ENCODE peak calls at places on chromosomes 2 and 18, in four cellular contexts. P is HepG2, Q is WTC11, O is K562. W is an unnamed sample.

GRCh38 chr18:58288922-58289797 is 245.1 kb downstream of the NEDD4L start:
- DNase-seq in O (no peak), Q (no peak), P (no peak), W (no peak)

GRCh38 chr2:159996792-159997546 is 65.4 kb downstream of the PLA2R1 start:
- DNase-seq in Q (no peak), O (no peak), P (no peak), W (no peak)

GRCh38 chr18:53909668-53910067 is 314.8 kb downstream of the MBD2 start:
- DNase-seq in Q (peak), P (peak), O (peak), W (peak)

GRCh38 chr2:79569048-79569447 is 56.2 kb downstream of the CTNNA2 start:
- DNase-seq in O (no peak), P (no peak), Q (no peak), W (no peak)

GRCh38 chr18:79635127-79635726 is 44.4 kb upstream of the CTDP1 start:
- DNase-seq in Q (no peak), P (no peak), O (no peak), W (no peak)

GRCh38 chr2:230793573-230794359 is 71.0 kb upstream of the ITM2C start:
- DNase-seq in P (no peak), O (no peak), Q (no peak), W (no peak)

GRCh38 chr18:35143615-35144596 is 96.9 kb upstream of the ZNF397 start:
- DNase-seq in P (peak), O (peak), Q (peak), W (peak)

GRCh38 chr2:71385008-71385407 is 53.4 kb downstream of the ZNF638 start:
- DNase-seq in Q (no peak), P (no peak), O (no peak), W (no peak)

GRCh38 chr18:3885209-3885792 is 435.3 kb downstream of the TGIF1 start:
- DNase-seq in O (peak), Q (no peak), P (peak), W (peak)

GRCh38 chr18:37604032-37604431 is 38.4 kb upstream of the CELF4 start:
- DNase-seq in O (no peak), Q (no peak), P (no peak), W (no peak)

GRCh38 chr2:232885264-232885961 is 15.3 kb downstream of the SNORC start:
- DNase-seq in O (no peak), P (no peak), Q (no peak), W (no peak)

GRCh38 chr18:59549797-59550516 is 147.3 kb downstream of the CCBE1 start:
- DNase-seq in P (no peak), Q (no peak), O (no peak), W (no peak)

GRCh38 chr2:25936889-25937545 is 45.3 kb downstream of the KIF3C start:
- DNase-seq in P (no peak), O (no peak), Q (no peak), W (no peak)

GRCh38 chr2:113894156-113894743 is 4.4 kb downstream of the ACTR3 start:
- DNase-seq in Q (no peak), O (peak), P (peak), W (no peak)

GRCh38 chr2:13596233-13596632 is 879.5 kb downstream of the TRIB2 start:
- DNase-seq in Q (no peak), P (no peak), O (no peak), W (no peak)

GRCh38 chr2:209340522-209340921 is 83.3 kb upstream of the MAP2 start:
- DNase-seq in Q (no peak), O (no peak), P (no peak), W (no peak)

GRCh38 chr18:59141294-59142068 is 1.8 kb downstream of the SEC11C start:
- DNase-seq in O (no peak), Q (no peak), P (peak), W (no peak)

GRCh38 chr18:33751613-33752221 is 173.7 kb downstream of the ASXL3 start:
- DNase-seq in Q (no peak), P (no peak), O (no peak), W (no peak)

GRCh38 chr2:46569061-46569560 is 89.7 kb downstream of the TMEM247 start:
- DNase-seq in P (no peak), Q (no peak), O (peak), W (no peak)

GRCh38 chr2:191910518-191910917 is 63.6 kb upstream of the CAVIN2 start:
- DNase-seq in P (no peak), Q (no peak), O (no peak), W (no peak)

GRCh38 chr2:10166489-10167295 is 44.2 kb downstream of the RRM2 start:
- DNase-seq in P (no peak), O (no peak), Q (no peak), W (no peak)

GRCh38 chr2:10004401-10004800 is 38.9 kb upstream of the KLF11 start:
- DNase-seq in P (no peak), O (no peak), Q (no peak), W (no peak)

GRCh38 chr2:129754831-129755230 is 224.6 kb upstream of the RAB6C start:
- DNase-seq in Q (no peak), O (no peak), P (no peak), W (no peak)

GRCh38 chr2:105445498-105445897 is 46.6 kb upstream of the FHL2 start:
- DNase-seq in Q (no peak), O (no peak), P (no peak), W (no peak)

GRCh38 chr18:25299426-25299825 is 52.5 kb downstream of the ZNF521 start:
- DNase-seq in Q (no peak), O (no peak), P (no peak), W (no peak)

GRCh38 chr2:215060851-215061541 is 77.4 kb downstream of the ABCA12 start:
- DNase-seq in Q (no peak), P (no peak), O (no peak), W (no peak)

GRCh38 chr2:67836861-67837260 is 225.9 kb downstream of the C1D start:
- DNase-seq in Q (no peak), O (no peak), P (no peak), W (no peak)

GRCh38 chr18:31247574-31248199 is 70.3 kb upstream of the DSG1 start:
- DNase-seq in P (no peak), O (no peak), Q (no peak), W (no peak)

GRCh38 chr18:45962866-45963265 is 4.3 kb downstream of the EPG5 start:
- DNase-seq in P (no peak), Q (no peak), O (no peak), W (no peak)

GRCh38 chr18:21330122-21330701 is 88.2 kb downstream of the GREB1L start:
- DNase-seq in P (peak), O (no peak), Q (no peak), W (no peak)

GRCh38 chr2:41927581-41928260 is 120.1 kb upstream of the PKDCC start:
- DNase-seq in Q (no peak), O (no peak), P (no peak), W (no peak)

GRCh38 chr2:188609321-188610049 is 317.8 kb downstream of the GULP1 start:
- DNase-seq in Q (no peak), O (no peak), P (no peak), W (no peak)
- TF ChIP-seq ELF4 in Q (no peak), O (no peak), P (no peak), W (no peak)

GRCh38 chr2:218071218-218071937 is 2.3 kb downstream of the RUFY4 start:
- DNase-seq in Q (no peak), P (no peak), O (no peak), W (no peak)

GRCh38 chr2:218073185-218073584 is 4.1 kb downstream of the RUFY4 start:
- DNase-seq in P (no peak), Q (no peak), O (no peak), W (no peak)

GRCh38 chr2:218070587-218070986 is 1.5 kb downstream of the RUFY4 start:
- DNase-seq in Q (no peak), O (no peak), P (no peak), W (no peak)

GRCh38 chr2:218072478-218073024 is 3.5 kb downstream of the RUFY4 start:
- DNase-seq in Q (no peak), P (no peak), O (no peak), W (no peak)

GRCh38 chr2:218072002-218072401 is 2.9 kb downstream of the RUFY4 start:
- DNase-seq in P (no peak), Q (no peak), O (no peak), W (no peak)
- TF ChIP-seq ELF4 in P (no peak), Q (no peak), O (no peak), W (no peak)

GRCh38 chr2:237083026-237083425 is 2.7 kb upstream of the COPS8 start:
- DNase-seq in O (no peak), Q (no peak), P (no peak), W (no peak)

GRCh38 chr2:237075749-237076599 is 9.7 kb upstream of the COPS8 start:
- DNase-seq in Q (no peak), O (peak), P (peak), W (no peak)

GRCh38 chr2:237084444-237084843 is 1.2 kb upstream of the COPS8 start:
- DNase-seq in O (no peak), P (no peak), Q (no peak), W (no peak)

GRCh38 chr2:237085261-237086221 is at the start of gene COPS8:
- DNase-seq in P (peak), Q (peak), O (peak), W (peak)

DNA sequence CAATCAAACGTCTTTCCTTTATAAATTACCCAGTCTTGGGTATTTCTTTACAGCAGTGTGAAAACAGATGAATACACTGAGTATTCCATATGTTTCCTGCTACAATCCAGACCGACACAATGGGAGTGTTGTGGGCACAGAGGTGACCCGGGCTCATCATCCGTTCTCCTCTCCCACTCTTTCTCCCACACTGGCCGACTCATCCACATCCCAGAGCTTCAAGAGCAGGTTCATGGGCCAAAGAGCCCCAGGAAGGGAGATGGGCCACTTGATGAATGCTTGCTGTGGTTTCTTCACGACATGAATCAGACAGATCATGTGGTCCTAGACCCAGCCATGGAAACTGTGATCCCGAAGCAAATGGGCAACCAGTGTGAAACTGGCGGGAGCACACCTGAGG is 4.1 kb upstream of the COPS8 start:
- DNase-seq in P (no peak), O (no peak), Q (no peak), W (no peak)
- TF ChIP-seq ELF4 in P (no peak), O (no peak), Q (no peak), W (no peak)

GRCh38 chr18:56576826-56577573 is 61.4 kb downstream of the TXNL1 start:
- DNase-seq in Q (no peak), O (no peak), P (no peak), W (no peak)

GRCh38 chr18:56574827-56575226 is 63.6 kb downstream of the TXNL1 start:
- DNase-seq in P (no peak), O (no peak), Q (no peak), W (no peak)

GRCh38 chr18:56570971-56571370 is 67.4 kb downstream of the TXNL1 start:
- DNase-seq in Q (no peak), O (no peak), P (peak), W (no peak)

GRCh38 chr18:56575819-56576663 is 62.4 kb downstream of the TXNL1 start:
- DNase-seq in O (peak), P (peak), Q (no peak), W (peak)
- TF ChIP-seq ELF4 in O (no peak), P (no peak), Q (no peak), W (no peak)

GRCh38 chr18:48834421-48835011 is 116.2 kb downstream of the SMAD7 start:
- DNase-seq in O (no peak), P (no peak), Q (peak), W (no peak)

GRCh38 chr18:48833701-48834394 is 116.9 kb downstream of the SMAD7 start:
- DNase-seq in O (no peak), P (no peak), Q (peak), W (no peak)

GRCh38 chr18:48831113-48831759 is 119.5 kb downstream of the SMAD7 start:
- DNase-seq in Q (peak), P (no peak), O (no peak), W (no peak)

GRCh38 chr18:48831802-48832201 is 119.0 kb downstream of the SMAD7 start:
- DNase-seq in Q (peak), P (no peak), O (no peak), W (no peak)

DNA sequence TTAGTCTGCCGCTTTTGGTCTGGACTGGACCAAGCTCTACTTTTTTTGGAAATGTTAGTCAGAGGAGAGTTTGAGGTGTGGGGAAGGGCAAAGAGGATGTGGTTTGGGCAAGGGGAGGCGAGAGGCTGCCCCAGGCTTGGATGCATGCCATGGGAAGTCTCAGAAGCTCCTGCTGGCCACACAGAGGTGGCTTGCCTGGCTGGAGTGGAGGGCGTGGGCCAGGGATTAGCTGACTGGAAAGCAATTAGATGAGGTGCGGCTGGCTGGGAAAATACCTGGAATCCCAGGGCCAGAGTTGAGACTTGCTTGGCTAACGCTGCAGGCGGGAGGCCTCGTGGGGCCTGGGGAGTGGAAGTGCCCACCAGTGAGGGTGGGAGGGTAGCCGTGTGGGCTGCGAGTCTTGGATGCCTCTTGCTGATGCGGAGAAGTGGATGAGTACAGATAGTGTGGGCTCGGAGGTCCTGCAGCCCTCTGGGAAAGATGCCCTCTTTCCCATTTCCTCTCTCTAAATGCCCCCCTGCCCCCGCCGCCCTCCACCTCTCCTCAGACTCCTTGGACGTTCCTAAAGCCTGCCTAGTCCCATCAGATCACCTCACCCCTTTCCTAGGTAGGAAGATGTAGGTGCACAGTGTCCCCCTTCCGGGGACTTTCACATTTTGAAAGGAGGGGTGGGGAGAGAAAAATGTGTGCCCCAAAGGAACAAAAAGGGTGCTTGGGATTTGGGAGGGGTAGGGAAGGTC is 117.6 kb downstream of the SMAD7 start:
- DNase-seq in O (no peak), P (no peak), Q (peak), W (no peak)
- TF ChIP-seq ELF4 in O (no peak), P (no peak), Q (no peak), W (no peak)

GRCh38 chr2:224182498-224182897 is 143.4 kb upstream of the SERPINE2 start:
- DNase-seq in O (no peak), Q (no peak), P (no peak), W (no peak)

GRCh38 chr2:224183086-224183485 is 144.0 kb upstream of the SERPINE2 start:
- DNase-seq in O (no peak), P (no peak), Q (no peak), W (no peak)

GRCh38 chr2:224185023-224185601 is 146.0 kb upstream of the SERPINE2 start:
- DNase-seq in Q (no peak), O (no peak), P (no peak), W (no peak)

GRCh38 chr2:224190871-224191270 is 151.8 kb upstream of the SERPINE2 start:
- DNase-seq in O (no peak), P (no peak), Q (no peak), W (no peak)

DNA sequence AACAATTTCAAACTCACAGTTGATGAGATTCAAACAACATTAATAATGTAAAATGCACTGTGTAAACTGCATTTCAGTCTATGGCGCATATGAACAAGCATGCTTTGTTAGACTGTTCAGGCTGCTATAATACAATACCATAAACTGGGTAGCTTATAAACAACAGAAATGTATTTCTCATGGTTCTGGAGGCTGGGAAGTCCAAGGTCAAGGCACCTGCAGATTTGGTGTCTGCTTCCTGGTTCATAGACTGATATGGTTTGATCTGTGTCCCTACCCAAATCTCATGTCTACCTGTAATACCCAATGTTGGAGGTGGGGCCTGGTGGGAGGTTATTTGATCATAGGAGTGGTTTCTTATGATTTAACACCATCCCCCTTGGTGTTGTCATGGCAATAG is 148.1 kb upstream of the SERPINE2 start:
- DNase-seq in Q (no peak), O (no peak), P (no peak), W (no peak)
- TF ChIP-seq ELF4 in Q (no peak), O (no peak), P (no peak), W (no peak)

GRCh38 chr2:74606927-74607326 is 41.2 kb downstream of the M1AP start:
- DNase-seq in P (no peak), O (no peak), Q (no peak), W (no peak)
- TF ChIP-seq ELF4 in P (no peak), O (no peak), Q (no peak), W (no peak)

DNA sequence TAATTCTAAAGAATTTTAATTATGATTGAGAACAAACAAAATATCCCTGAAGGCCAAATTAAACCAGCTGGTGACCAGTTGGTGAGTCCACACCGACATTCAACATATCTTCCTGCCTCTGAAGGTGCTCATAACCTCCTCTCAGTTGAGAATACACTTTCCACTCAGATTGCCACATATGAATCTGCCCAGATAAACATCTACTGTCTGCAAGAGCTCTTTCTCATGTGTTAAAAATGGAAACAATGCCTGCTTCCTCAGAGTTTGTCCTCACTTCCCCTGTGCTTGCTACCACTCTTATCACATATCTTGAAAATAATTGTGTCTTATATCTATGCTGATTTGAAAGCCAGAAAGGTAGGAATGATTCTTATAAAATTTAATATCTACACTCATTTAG is 177.7 kb upstream of the GULP1 start:
- DNase-seq in P (no peak), O (no peak), Q (no peak), W (no peak)
- TF ChIP-seq ELF4 in P (no peak), O (no peak), Q (no peak), W (no peak)

W was measured in HEK293T.